ENCODE peak calls at places on chromosomes 7 and 10, in five cellular contexts. S is fibroblast of villous mesenchyme, V is PC-9, K is aorta, B is Panc1. C is an unnamed sample.
A peak's percentile ranks its signal among the peaks of the same experiment; 100 is the strongest.

GRCh38 chr7:29113384-29114102 is 32.8 kb downstream of the CPVL start:
- DNase-seq in S (no peak), K (no peak), B (peak; percentile 13), V (peak; percentile 99), C (peak; percentile 73)

GRCh38 chr10:63766766-63767505 is 245.7 kb downstream of the REEP3 start:
- DNase-seq in B (no peak), K (no peak), V (no peak), S (peak; percentile 50), C (no peak)

GRCh38 chr7:108468246-108468645 is 12.0 kb upstream of the NRCAM start:
- DNase-seq in K (no peak), B (no peak), V (no peak), S (no peak), C (no peak)

GRCh38 chr7:111232249-111233084 is 141.5 kb downstream of the LRRN3 start:
- DNase-seq in V (peak; percentile 77), S (peak; percentile 24), B (peak; percentile 84), K (no peak), C (no peak)

GRCh38 chr7:127417346-127417745 is 24.8 kb upstream of the ZNF800 start:
- DNase-seq in B (no peak), V (no peak), K (no peak), S (no peak), C (no peak)

GRCh38 chr7:136857573-136857972 is 10.9 kb upstream of the CHRM2 start:
- DNase-seq in K (no peak), V (no peak), S (peak; percentile 47), B (no peak), C (no peak)

GRCh38 chr10:127196227-127196954 is at the start of gene INSYN2A:
- DNase-seq in V (no peak), B (no peak), K (peak; percentile 78), S (peak; percentile 45), C (peak; percentile 22)

GRCh38 chr10:48464121-48464870 is 140.6 kb downstream of the ARHGAP22 start:
- DNase-seq in V (no peak), S (no peak), B (no peak), K (no peak), C (no peak)

GRCh38 chr7:38524786-38525185 is 106.4 kb downstream of the AMPH start:
- DNase-seq in S (no peak), K (no peak), B (no peak), V (no peak), C (no peak)

GRCh38 chr10:132907901-132908620 is 34.3 kb downstream of the CFAP46 start:
- DNase-seq in S (no peak), K (peak; percentile 55), V (no peak), B (no peak), C (no peak)

GRCh38 chr7:157000741-157001653 is 9.5 kb downstream of the MNX1 start:
- DNase-seq in V (no peak), B (no peak), S (no peak), K (no peak), C (no peak)

GRCh38 chr7:27759491-27759890 is 19.5 kb downstream of the TAX1BP1 start:
- DNase-seq in S (no peak), K (no peak), V (no peak), B (no peak), C (no peak)

GRCh38 chr7:47485640-47486435 is 96.1 kb downstream of the TNS3 start:
- DNase-seq in V (peak; percentile 76), S (peak; percentile 72), K (peak; percentile 77), B (no peak), C (peak; percentile 98)

GRCh38 chr10:79410315-79411094 is 34.9 kb downstream of the ZCCHC24 start:
- DNase-seq in K (peak; percentile 55), V (no peak), B (no peak), S (no peak), C (no peak)

GRCh38 chr7:80135306-80136104 is 874 bp downstream of the GNAI1 start:
- DNase-seq in B (no peak), K (no peak), S (peak; percentile 48), V (no peak), C (peak; percentile 30)

GRCh38 chr10:106635947-106636346 is 528.6 kb downstream of the SORCS1 start:
- DNase-seq in V (no peak), B (no peak), K (no peak), S (no peak), C (no peak)

GRCh38 chr7:158975526-158976467 is 119.4 kb downstream of the DYNC2I1 start:
- DNase-seq in K (no peak), B (no peak), S (no peak), V (no peak), C (peak; percentile 16)

GRCh38 chr7:151088019-151088855 is 2.0 kb downstream of the AGAP3 start:
- DNase-seq in S (peak; percentile 40), B (no peak), K (no peak), V (no peak), C (no peak)

GRCh38 chr7:151089893-151090730 is 3.8 kb downstream of the AGAP3 start:
- DNase-seq in B (no peak), V (no peak), S (peak; percentile 31), K (no peak), C (no peak)

GRCh38 chr7:151087247-151088018 is 1.2 kb downstream of the AGAP3 start:
- DNase-seq in B (no peak), V (no peak), K (peak; percentile 92), S (peak; percentile 64), C (peak; percentile 78)

GRCh38 chr7:151091003-151091402 is 4.7 kb downstream of the AGAP3 start:
- DNase-seq in B (no peak), K (no peak), S (no peak), V (no peak), C (no peak)

GRCh38 chr7:151088856-151089699 is 2.8 kb downstream of the AGAP3 start:
- DNase-seq in V (no peak), K (peak; percentile 86), S (peak; percentile 94), B (no peak), C (peak; percentile 20)
- H3K4me3 ChIP-seq in V (peak overlapping the region; percentile 100), K (no peak overlapping the region), S (peak overlapping the region; percentile 83), B (peak overlapping the region; percentile 93), C (no peak overlapping the region)

GRCh38 chr10:114551310-114551972 is 106.6 kb downstream of the ABLIM1 start:
- DNase-seq in V (no peak), S (no peak), K (no peak), B (no peak), C (peak; percentile 85)
- H3K4me3 ChIP-seq in V (no peak overlapping the region), S (no peak overlapping the region), K (no peak overlapping the region), B (no peak overlapping the region), C (no peak overlapping the region)

DNA sequence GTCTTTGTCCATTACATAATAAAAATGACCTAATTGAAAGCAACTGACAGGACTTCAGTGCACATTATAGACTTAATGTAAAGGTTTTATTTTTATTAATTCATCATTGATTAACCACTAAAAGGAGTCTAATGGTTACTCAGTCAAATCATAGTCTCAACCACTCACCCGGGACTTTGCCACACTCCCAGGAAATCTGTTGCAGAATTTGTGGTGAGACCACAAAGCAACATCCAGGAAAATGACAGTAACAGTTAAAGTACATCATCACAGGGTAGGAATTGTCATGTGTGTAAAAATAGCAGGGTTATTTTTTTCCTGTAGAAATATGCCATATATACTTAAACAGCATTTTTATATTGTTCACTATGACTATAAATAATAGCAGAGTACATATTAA is 6.3 kb upstream of the HGF start:
- DNase-seq in K (no peak), S (peak; percentile 48), B (no peak), V (no peak), C (no peak)
- H3K4me3 ChIP-seq in K (no peak overlapping the region), S (no peak overlapping the region), B (no peak overlapping the region), V (no peak overlapping the region), C (no peak overlapping the region)

DNA sequence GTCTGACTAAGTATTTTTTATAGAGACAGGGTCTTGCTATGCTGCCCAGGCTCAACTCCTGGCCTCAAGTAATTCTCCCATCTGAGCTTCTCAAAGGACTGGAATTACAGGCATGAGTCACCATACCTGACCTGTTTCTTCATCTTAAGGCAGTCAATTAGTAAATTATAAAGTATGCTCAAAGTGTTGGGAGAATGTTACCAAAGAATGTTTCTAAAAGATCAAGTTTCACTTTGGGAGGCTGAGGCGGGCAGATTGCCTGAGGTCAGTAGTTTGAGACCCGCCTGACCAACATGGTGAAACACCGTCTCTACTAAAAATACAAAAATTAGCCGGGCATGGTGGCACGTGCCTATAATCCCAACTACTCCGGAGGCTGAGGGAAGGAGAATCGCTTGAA is 117.0 kb downstream of the ALOX5 start:
- DNase-seq in S (no peak), B (no peak), K (no peak), V (no peak), C (no peak)
- H3K4me3 ChIP-seq in S (no peak overlapping the region), B (no peak overlapping the region), K (no peak overlapping the region), V (no peak overlapping the region), C (no peak overlapping the region)

GRCh38 chr10:32057041-32057372 is 782 bp upstream of the KIF5B start:
- DNase-seq in K (no peak), V (no peak), B (no peak), S (no peak), C (no peak)
- H3K4me3 ChIP-seq in K (no peak overlapping the region), V (peak overlapping the region; percentile 91), B (peak overlapping the region; percentile 87), S (peak overlapping the region; percentile 94), C (peak overlapping the region; percentile 79)

C was measured in small intestine.